ENCODE peak calls at places on chromosomes 12 and 14, in five cellular contexts. P is heart left ventricle, L is A549, Y is upper lobe of left lung, G is ovary. M is an unnamed sample.

GRCh38 chr14:84064756-84065155 is 1465.2 kb upstream of the FLRT2 start:
- DNase-seq in Y (no peak), P (no peak), G (no peak), L (no peak), M (no peak)

GRCh38 chr12:117282490-117282889 is 78.9 kb downstream of the NOS1 start:
- DNase-seq in L (no peak), P (no peak), Y (no peak), G (no peak), M (no peak)

GRCh38 chr12:3083241-3083921 is 6.2 kb downstream of the TSPAN9 start:
- DNase-seq in L (no peak), P (no peak), G (no peak), Y (no peak), M (no peak)

GRCh38 chr12:124904306-124905098 is 9.9 kb downstream of the UBC start:
- DNase-seq in G (peak; percentile 92), L (peak; percentile 89), Y (peak; percentile 91), P (peak; percentile 88), M (peak; percentile 97)

GRCh38 chr12:6426882-6427671 is 17.7 kb upstream of the CD27 start:
- DNase-seq in Y (no peak), P (no peak), G (no peak), L (no peak), M (peak; percentile 78)

GRCh38 chr14:92506230-92506629 is 7.4 kb upstream of the RIN3 start:
- DNase-seq in G (no peak), P (no peak), Y (no peak), L (no peak), M (no peak)

GRCh38 chr14:39726563-39726962 is 294.3 kb upstream of the FBXO33 start:
- DNase-seq in Y (no peak), G (no peak), L (no peak), P (no peak), M (no peak)

GRCh38 chr12:93163260-93164036 is 214.3 kb upstream of the NUDT4 start:
- DNase-seq in Y (no peak), G (no peak), P (no peak), L (no peak), M (no peak)

GRCh38 chr12:14454098-14454907 is 88.8 kb downstream of the ATF7IP start:
- DNase-seq in L (peak; percentile 17), P (no peak), Y (no peak), G (no peak), M (no peak)

GRCh38 chr12:6819069-6820030 is 2.3 kb upstream of the GPR162 start:
- DNase-seq in P (no peak), G (no peak), L (no peak), Y (no peak), M (no peak)

GRCh38 chr14:53493895-53494294 is 340.8 kb upstream of the DDHD1 start:
- DNase-seq in Y (no peak), G (no peak), P (no peak), L (no peak), M (no peak)

GRCh38 chr12:107336705-107337104 is 243.4 kb upstream of the CRY1 start:
- DNase-seq in P (no peak), G (no peak), Y (no peak), L (no peak), M (no peak)

GRCh38 chr12:76890407-76891143 is 11.8 kb upstream of the CSRP2 start:
- DNase-seq in Y (no peak), G (no peak), L (no peak), P (no peak), M (no peak)

GRCh38 chr14:69464379-69464778 is 20.1 kb upstream of the PLEKHD1 start:
- DNase-seq in Y (no peak), L (no peak), G (no peak), P (no peak), M (peak; percentile 3)

GRCh38 chr14:66422019-66422946 is 63.9 kb upstream of the CCDC196 start:
- DNase-seq in Y (no peak), P (no peak), G (no peak), L (no peak), M (no peak)

GRCh38 chr14:64727551-64728071 is 23.4 kb downstream of the PLEKHG3 start:
- DNase-seq in P (peak; percentile 12), L (no peak), Y (no peak), G (peak; percentile 26), M (peak; percentile 81)

GRCh38 chr12:108498136-108498535 is 16.9 kb upstream of the FICD start:
- DNase-seq in G (no peak), P (no peak), Y (no peak), L (no peak), M (no peak)

GRCh38 chr12:46268349-46268616 is 560 bp downstream of the SLC38A1 start:
- DNase-seq in Y (no peak), P (no peak), L (no peak), G (no peak), M (no peak)

GRCh38 chr12:51692016-51692415 is 101.0 kb downstream of the SCN8A start:
- DNase-seq in L (no peak), G (no peak), Y (no peak), P (no peak), M (no peak)

GRCh38 chr12:117671734-117672133 is 297.1 kb downstream of the KSR2 start:
- DNase-seq in Y (no peak), L (peak; percentile 71), P (no peak), G (no peak), M (no peak)

GRCh38 chr14:90871605-90872233 is 55.5 kb upstream of the TTC7B start:
- DNase-seq in G (no peak), Y (no peak), P (no peak), L (no peak), M (no peak)

GRCh38 chr12:127539499-127539898 is 727.5 kb upstream of the TMEM132C start:
- DNase-seq in L (no peak), P (no peak), G (no peak), Y (no peak), M (no peak)

GRCh38 chr14:70812124-70812818 is 3.0 kb upstream of the MAP3K9 start:
- DNase-seq in G (no peak), L (no peak), P (no peak), Y (peak; percentile 52), M (no peak)

GRCh38 chr14:70811065-70811464 is 1.8 kb upstream of the MAP3K9 start:
- DNase-seq in L (no peak), P (no peak), Y (no peak), G (no peak), M (no peak)

GRCh38 chr14:70809238-70810214 is at the start of gene MAP3K9:
- DNase-seq in L (peak; percentile 97), P (peak; percentile 91), Y (peak; percentile 96), G (peak; percentile 86), M (peak; percentile 75)

GRCh38 chr14:70810621-70811020 is 1.3 kb upstream of the MAP3K9 start:
- DNase-seq in Y (no peak), G (no peak), P (no peak), L (no peak), M (no peak)

DNA sequence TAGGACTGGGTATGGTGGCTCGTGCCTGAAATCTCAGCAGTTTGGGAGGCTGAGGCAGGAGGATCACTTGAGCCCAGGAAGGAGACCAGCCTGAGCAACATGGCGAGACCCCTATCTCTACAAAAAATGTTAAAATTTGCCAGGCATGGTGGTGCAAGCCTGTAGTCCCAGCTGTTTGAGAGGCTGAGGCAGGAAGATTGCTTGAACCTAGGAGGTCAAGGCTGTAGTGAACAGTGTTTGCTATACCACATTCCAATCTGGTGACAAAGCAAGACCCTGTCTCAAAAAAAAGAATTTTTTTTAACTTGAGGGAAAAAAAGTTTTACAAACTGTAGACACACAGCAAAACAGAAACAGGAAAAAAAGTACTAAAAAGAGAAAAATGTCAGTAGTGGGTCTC is 2.3 kb upstream of the MAP3K9 start:
- DNase-seq in P (no peak), L (no peak), G (no peak), Y (no peak), M (no peak)
- H3K4me3 ChIP-seq in P (no peak overlapping the region), L (no peak overlapping the region), G (no peak overlapping the region), Y (no peak overlapping the region), M (no peak overlapping the region)

DNA sequence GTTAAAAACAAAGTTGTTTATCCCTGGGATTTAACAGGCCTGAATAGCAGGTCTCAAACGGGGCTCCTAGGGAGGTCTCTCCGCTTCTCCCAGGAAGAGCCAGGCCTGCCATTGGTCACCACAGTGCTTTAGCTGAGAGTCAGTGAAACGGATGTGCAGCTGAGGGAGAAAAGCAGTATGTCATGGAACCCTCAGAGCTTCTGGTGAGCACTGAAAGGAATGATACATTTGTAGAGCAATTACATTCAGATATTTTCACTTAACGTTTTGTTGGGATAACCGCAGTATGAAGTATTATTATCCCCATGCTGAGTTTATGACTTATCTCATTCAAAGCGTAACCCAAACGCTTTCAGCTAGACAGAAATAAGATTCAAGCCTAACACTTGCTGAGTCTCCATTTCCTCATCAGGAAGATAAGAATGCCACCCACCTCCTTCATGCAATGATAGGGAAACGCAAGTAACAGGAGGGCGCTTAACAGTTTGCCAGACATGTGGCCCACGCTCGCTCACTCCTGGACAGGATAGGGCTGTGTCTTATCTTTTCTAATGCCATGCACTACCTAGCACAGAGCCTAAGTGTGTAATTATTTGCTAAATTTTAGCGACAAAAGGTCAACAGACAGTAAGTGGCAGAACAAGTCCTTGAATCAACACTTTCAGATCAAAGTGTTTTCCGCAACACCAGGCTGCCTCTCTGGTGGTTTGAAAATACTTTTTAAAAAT is 28.2 kb downstream of the DAD1 start:
- DNase-seq in L (no peak), Y (no peak), G (no peak), P (no peak), M (no peak)
- TF ChIP-seq POLR2A in L (no peak), Y (no peak), G (no peak), P (no peak), M (no peak)

DNA sequence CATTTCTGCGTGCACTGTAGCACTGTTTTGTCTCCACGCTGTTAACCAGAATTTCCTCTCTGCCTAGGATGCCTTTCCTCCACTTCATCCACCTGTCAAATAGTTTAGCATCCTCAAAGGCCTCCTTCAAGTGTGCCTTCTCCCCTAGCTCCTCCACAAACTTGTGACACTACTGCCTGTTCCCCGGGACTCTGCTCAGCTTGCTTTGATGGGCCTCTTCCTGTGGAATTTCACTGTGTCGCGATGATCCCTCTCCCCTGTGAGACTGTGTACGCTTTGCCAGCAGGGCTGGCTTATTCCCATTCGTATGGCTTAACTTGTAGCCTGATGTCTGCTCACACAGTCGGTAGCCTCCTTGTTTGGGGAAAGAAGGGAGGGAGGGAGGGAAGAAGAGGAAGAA is 426.8 kb downstream of the VRK1 start:
- DNase-seq in P (no peak), Y (no peak), L (no peak), G (no peak), M (no peak)
- H3K4me3 ChIP-seq in P (no peak overlapping the region), Y (no peak overlapping the region), L (no peak overlapping the region), G (no peak overlapping the region), M (no peak overlapping the region)

GRCh38 chr12:121467638-121468403 is 67.9 kb downstream of the RNF34 start:
- DNase-seq in Y (no peak), G (peak; percentile 53), L (peak; percentile 25), P (no peak), M (peak; percentile 22)
- TF ChIP-seq POLR2A in Y (no peak), G (no peak), L (peak; percentile 64), P (no peak), M (no peak)

GRCh38 chr12:105850103-105850968 is 288.4 kb downstream of the NUAK1 start:
- DNase-seq in P (no peak), G (no peak), Y (no peak), L (no peak), M (no peak)
- H3K4me3 ChIP-seq in P (no peak overlapping the region), G (no peak overlapping the region), Y (no peak overlapping the region), L (no peak overlapping the region), M (no peak overlapping the region)

M was measured in lower leg skin.